ENCODE peak calls at places on chromosomes 16 and 17, in seven cellular contexts. O, R, P, I, N, W and Z are unnamed samples.

GRCh38 chr16:83344014-83344413 is 463.8 kb upstream of the HSBP1 start:
- DNase-seq in I (no peak), O (no peak), N (no peak), P (no peak), W (no peak), R (no peak), Z (no peak)

GRCh38 chr17:56593073-56593740 is at the start of gene NOG:
- DNase-seq in R (peak; percentile 15), P (no peak), W (peak; percentile 34), I (peak; percentile 66), N (no peak), O (no peak), Z (no peak)

GRCh38 chr17:45316271-45317112 is at the start of gene MAP3K14:
- DNase-seq in P (peak; percentile 94), W (peak; percentile 55), O (peak; percentile 41), N (peak; percentile 42), R (peak; percentile 68), I (peak; percentile 78), Z (peak; percentile 74)

GRCh38 chr17:7186241-7186640 is 7.1 kb upstream of the ASGR1 start:
- DNase-seq in N (no peak), P (no peak), O (no peak), R (no peak), W (no peak), I (no peak), Z (no peak)

GRCh38 chr16:75392911-75393310 is 40.4 kb downstream of the CFDP1 start:
- DNase-seq in I (no peak), N (no peak), R (no peak), O (no peak), W (no peak), P (no peak), Z (no peak)

GRCh38 chr17:22217135-22217534 is 524.8 kb downstream of the KCNJ18 start:
- DNase-seq in O (no peak), W (no peak), P (no peak), N (no peak), R (no peak), I (no peak), Z (no peak)

GRCh38 chr17:50508573-50509460 is 578 bp downstream of the MYCBPAP start:
- DNase-seq in P (peak; percentile 87), O (no peak), W (no peak), R (no peak), I (no peak), N (no peak), Z (peak; percentile 6)

GRCh38 chr17:69170377-69170776 is 28.7 kb upstream of the ABCA6 start:
- DNase-seq in R (no peak), P (no peak), I (no peak), W (no peak), N (no peak), O (no peak), Z (no peak)

GRCh38 chr16:85089485-85089884 is 22.8 kb downstream of the CIBAR2 start:
- DNase-seq in W (no peak), R (no peak), I (peak; percentile 49), P (no peak), O (no peak), N (no peak), Z (no peak)

GRCh38 chr17:74454197-74455024 is 12.0 kb upstream of the CD300A start:
- DNase-seq in P (peak; percentile 92), O (no peak), W (no peak), R (no peak), N (peak; percentile 82), I (peak; percentile 92), Z (peak; percentile 85)

GRCh38 chr17:17108681-17109049 is 66.4 kb downstream of the MPRIP start:
- DNase-seq in O (no peak), N (peak; percentile 18), R (no peak), P (no peak), W (no peak), I (peak; percentile 65), Z (no peak)

GRCh38 chr17:63382136-63382535 is 64.0 kb downstream of the CYB561 start:
- DNase-seq in O (no peak), W (no peak), R (no peak), N (no peak), P (no peak), I (no peak), Z (no peak)

GRCh38 chr16:89593841-89594240 is 18.3 kb downstream of the CPNE7 start:
- DNase-seq in N (no peak), R (peak; percentile 50), W (peak; percentile 35), P (no peak), I (no peak), O (no peak), Z (no peak)

GRCh38 chr17:41329279-41329925 is 13.9 kb upstream of the KRTAP17-1 start:
- DNase-seq in N (peak; percentile 28), R (no peak), P (peak; percentile 60), W (no peak), O (no peak), I (no peak), Z (no peak)

GRCh38 chr16:15897834-15898254 is 9.4 kb upstream of the CEP20 start:
- DNase-seq in R (no peak), W (no peak), P (no peak), O (no peak), N (no peak), I (no peak), Z (no peak)

GRCh38 chr17:34997355-34997862 is 17.1 kb downstream of the LIG3 start:
- DNase-seq in N (no peak), O (no peak), I (peak; percentile 68), W (no peak), P (no peak), R (no peak), Z (no peak)

GRCh38 chr16:81446318-81447275 is 2.0 kb downstream of the CMIP start:
- DNase-seq in W (peak; percentile 28), N (peak; percentile 42), I (no peak), R (no peak), P (no peak), O (no peak), Z (no peak)

GRCh38 chr17:41308251-41308917 is 725 bp downstream of the KRTAP16-1 start:
- DNase-seq in P (no peak), I (peak; percentile 51), N (peak; percentile 72), W (peak; percentile 76), O (peak; percentile 43), R (peak; percentile 77), Z (no peak)

GRCh38 chr17:1073241-1073962 is 76.5 kb downstream of the TIMM22 start:
- DNase-seq in P (no peak), W (no peak), O (no peak), R (no peak), I (no peak), N (no peak), Z (no peak)

GRCh38 chr17:15398736-15399331 is 57.4 kb upstream of the TEKT3 start:
- DNase-seq in P (no peak), I (no peak), N (peak; percentile 18), O (no peak), W (no peak), R (no peak), Z (no peak)

GRCh38 chr17:32926183-32926582 is 1.8 kb upstream of the TMEM98 start:
- DNase-seq in N (no peak), O (no peak), I (no peak), W (no peak), R (no peak), P (no peak), Z (no peak)